ENCODE peak calls at places on chromosomes 12 and 14, in six cellular contexts. L is fibroblast of pulmonary artery, H is fibroblast of the aortic adventitia, R is progenitor cell of endocrine pancreas, T is OCI-LY7, E is GM12865. K is an unnamed sample.
A peak's percentile ranks its signal among the peaks of the same experiment; 100 is the strongest.

GRCh38 chr14:90970167-90970600 is 90.3 kb downstream of the RPS6KA5 start:
- DNase-seq in L (peak; percentile 38), H (peak; percentile 79), R (no peak), E (peak; percentile 40), T (no peak), K (peak; percentile 20)

GRCh38 chr14:101601603-101602465 is 40.5 kb downstream of the DIO3 start:
- DNase-seq in H (no peak), L (no peak), T (no peak), R (no peak), E (no peak), K (no peak)

GRCh38 chr12:124428136-124428791 is 133.4 kb downstream of the RFLNA start:
- DNase-seq in T (no peak), R (no peak), L (peak; percentile 52), H (peak; percentile 80), E (no peak), K (no peak)

GRCh38 chr12:93857279-93857894 is 180.2 kb downstream of the CRADD start:
- DNase-seq in E (no peak), L (peak; percentile 45), H (peak; percentile 45), T (no peak), R (no peak), K (no peak)

GRCh38 chr12:16299403-16299802 is 21.9 kb upstream of the SLC15A5 start:
- DNase-seq in L (peak; percentile 38), H (peak; percentile 37), T (no peak), E (no peak), R (no peak), K (no peak)

GRCh38 chr12:115155665-115156645 is 472.0 kb upstream of the TBX3 start:
- DNase-seq in T (no peak), H (peak; percentile 91), R (no peak), E (no peak), L (peak; percentile 87), K (no peak)

GRCh38 chr14:62436256-62436655 is 609.0 kb downstream of the KCNH5 start:
- DNase-seq in R (no peak), T (no peak), L (no peak), H (no peak), E (no peak), K (no peak)

GRCh38 chr14:51328089-51328941 is 88.3 kb downstream of the TMX1 start:
- DNase-seq in E (peak; percentile 9), R (no peak), L (peak; percentile 59), H (peak; percentile 77), T (no peak), K (no peak)

GRCh38 chr12:107610030-107610859 is 75.4 kb upstream of the PWP1 start:
- DNase-seq in R (no peak), T (peak; percentile 38), E (peak; percentile 53), L (peak; percentile 55), H (peak; percentile 65), K (peak; percentile 43)

GRCh38 chr14:34081126-34081575 is 130.3 kb upstream of the EGLN3 start:
- DNase-seq in E (no peak), L (peak; percentile 6), H (no peak), T (no peak), R (no peak), K (no peak)

GRCh38 chr14:103031956-103032355 is 25.4 kb downstream of the CDC42BPB start:
- DNase-seq in T (peak; percentile 7), H (no peak), L (no peak), E (no peak), R (no peak), K (no peak)
- TF ChIP-seq CTCF in T (peak; percentile 23), H (no peak), L (no peak), E (no peak), R (peak; percentile 31), K (no peak)

DNA sequence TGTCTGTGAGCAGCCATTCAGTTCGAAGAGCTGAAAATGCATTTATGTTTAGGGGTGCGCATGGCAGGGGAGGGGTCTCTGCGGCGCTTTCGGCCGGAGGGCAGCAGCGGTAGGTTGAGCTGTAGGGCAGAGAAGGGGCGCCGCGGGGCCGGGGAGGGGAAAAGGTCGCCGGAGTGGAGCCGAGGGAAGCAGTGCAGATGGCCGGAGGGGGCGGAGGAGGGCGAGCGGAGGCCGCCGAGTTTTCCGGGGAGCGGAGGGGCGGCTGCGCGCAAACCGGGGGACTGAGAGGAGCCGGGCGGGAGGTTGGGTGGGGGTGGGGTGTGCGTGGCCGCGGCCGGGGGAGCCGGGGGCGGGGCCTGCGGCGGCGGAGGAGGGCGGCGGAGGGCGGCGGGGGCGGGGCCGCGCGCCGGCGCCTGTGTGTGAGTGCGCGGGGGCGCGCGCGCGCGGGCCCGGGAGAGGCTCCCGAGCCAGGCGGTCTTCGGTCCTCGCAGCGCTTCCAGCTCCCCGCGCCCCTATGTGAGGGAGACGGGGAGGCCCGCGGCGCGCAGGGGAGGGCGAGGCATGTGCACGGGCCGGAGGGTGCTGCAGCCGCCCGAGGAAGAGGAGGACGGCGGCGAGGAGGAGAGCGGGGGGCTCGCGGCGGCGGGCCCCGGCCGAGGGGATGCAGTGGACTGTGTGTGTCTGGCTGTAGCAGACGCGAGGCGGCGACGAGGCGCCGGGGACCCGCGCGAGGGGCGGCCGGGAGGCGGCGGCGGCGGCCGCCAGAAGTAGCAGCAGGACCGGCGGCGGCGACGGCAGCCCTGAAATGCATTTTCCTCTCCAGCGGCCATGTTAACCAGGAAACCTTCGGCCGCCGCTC is at the start of gene DYRK2:
- DNase-seq in E (peak; percentile 90), T (peak; percentile 89), H (peak; percentile 67), L (peak; percentile 78), R (peak; percentile 73), K (peak; percentile 93)
- TF ChIP-seq CTCF in E (no peak), T (peak; percentile 26), H (peak; percentile 27), L (no peak), R (peak; percentile 25), K (no peak)

DNA sequence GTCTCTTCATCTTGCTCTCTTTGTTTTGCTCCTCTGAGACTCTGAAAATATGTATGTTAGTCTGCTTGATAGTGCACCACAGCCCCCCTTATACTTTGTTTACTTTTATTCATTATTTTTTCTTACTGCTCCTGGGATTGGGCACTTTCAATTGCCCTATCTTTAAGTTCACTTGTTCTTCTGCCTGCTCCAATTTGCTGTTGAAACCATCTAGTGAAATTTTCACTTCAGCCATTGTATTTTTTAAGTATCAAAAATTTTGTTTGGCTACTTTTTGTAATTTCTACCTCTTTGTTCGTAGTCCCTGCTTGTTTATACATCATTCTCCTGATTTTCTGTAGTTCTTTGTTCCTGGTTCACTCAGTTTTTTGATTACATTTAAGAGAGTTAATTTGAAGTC is 223.3 kb downstream of the SLC38A4 start:
- DNase-seq in L (no peak), R (no peak), T (no peak), E (no peak), H (no peak), K (no peak)
- TF ChIP-seq CTCF in L (no peak), R (no peak), T (no peak), E (no peak), H (no peak), K (no peak)

GRCh38 chr12:47900480-47901129 is 4.2 kb downstream of the VDR start:
- DNase-seq in T (peak; percentile 60), E (peak; percentile 40), L (no peak), H (no peak), R (no peak), K (no peak)
- TF ChIP-seq CTCF in T (peak; percentile 60), E (peak; percentile 11), L (no peak), H (no peak), R (peak; percentile 30), K (no peak)

GRCh38 chr14:82011460-82011859 is 477.8 kb upstream of the SEL1L start:
- DNase-seq in E (no peak), L (no peak), T (no peak), R (no peak), H (no peak), K (no peak)

GRCh38 chr14:82009076-82009475 is 475.4 kb upstream of the SEL1L start:
- DNase-seq in H (no peak), R (no peak), E (no peak), L (no peak), T (peak; percentile 1), K (no peak)

DNA sequence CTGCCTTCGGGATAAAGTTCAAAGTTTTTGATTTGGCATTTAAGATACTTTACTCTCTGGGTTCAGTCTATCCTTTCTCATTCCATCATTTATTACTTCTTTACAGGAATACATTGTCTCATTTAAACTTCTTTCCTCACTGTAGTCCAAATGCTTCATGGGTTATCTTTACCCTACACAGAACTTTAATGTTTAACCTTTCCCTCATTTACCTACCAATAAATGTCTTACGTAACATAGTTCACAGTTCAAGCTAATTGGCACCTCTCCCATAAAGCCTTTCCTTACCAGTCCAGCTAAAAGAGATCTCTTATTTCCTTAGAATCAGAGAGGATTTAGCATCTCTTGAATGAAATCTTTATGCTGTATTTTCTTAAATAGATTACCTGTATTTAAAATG is 476.3 kb upstream of the SEL1L start:
- DNase-seq in E (no peak), R (no peak), H (no peak), L (no peak), T (no peak), K (no peak)
- TF ChIP-seq CTCF in E (no peak), R (no peak), H (no peak), L (no peak), T (no peak), K (no peak)

DNA sequence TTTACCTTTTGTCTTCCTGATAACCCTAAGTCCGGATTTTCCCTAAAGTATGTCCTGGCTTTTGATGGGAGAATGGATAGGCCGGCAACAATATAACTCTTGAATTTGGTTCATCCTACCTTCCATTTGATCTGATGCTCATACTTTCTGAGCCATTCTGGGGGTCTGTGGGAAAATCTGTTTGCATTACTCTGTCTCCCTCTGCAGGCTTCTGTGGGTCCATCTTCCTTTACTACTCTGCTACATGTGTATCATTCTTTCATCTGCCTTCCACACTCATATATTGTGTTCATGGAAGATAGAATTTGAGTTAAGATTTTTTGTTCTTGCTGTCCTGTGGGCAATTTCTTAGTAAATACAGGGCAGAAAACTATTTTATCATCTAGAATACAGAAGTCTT is 101.5 kb downstream of the NAV3 start:
- DNase-seq in E (no peak), L (no peak), T (peak; percentile 37), R (no peak), H (no peak), K (no peak)
- TF ChIP-seq CTCF in E (peak; percentile 17), L (peak; percentile 14), T (peak; percentile 83), R (no peak), H (no peak), K (no peak)

DNA sequence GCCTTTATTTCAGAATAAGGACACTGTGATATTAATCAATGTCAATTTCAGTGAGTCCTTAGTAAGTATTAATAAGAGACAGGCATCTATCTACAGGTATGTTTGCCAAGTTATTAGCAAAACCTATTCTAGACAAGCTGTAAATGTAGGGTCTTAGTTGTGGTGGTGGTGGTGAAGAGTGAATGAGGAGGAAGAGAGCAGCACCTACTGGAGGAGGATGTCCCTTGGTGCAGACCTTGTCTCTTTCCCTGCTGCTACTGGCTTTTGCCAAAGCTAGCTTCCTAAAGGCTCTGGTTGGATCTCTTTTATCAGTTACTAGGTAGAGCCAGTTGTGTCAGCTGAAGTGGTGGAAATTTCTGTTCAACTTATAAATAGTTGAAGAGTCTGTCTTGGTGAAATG is 304.8 kb upstream of the ATP2B1 start:
- DNase-seq in T (peak; percentile 50), L (peak; percentile 35), E (peak; percentile 47), H (no peak), R (no peak), K (peak; percentile 10)
- TF ChIP-seq CTCF in T (peak; percentile 69), L (peak; percentile 38), E (peak; percentile 43), H (no peak), R (no peak), K (peak; percentile 40)

GRCh38 chr12:44317651-44318126 is 481.8 kb downstream of the TMEM117 start:
- DNase-seq in E (peak; percentile 66), R (no peak), H (peak; percentile 15), L (peak; percentile 30), T (peak; percentile 24), K (peak; percentile 34)
- TF ChIP-seq CTCF in E (peak; percentile 61), R (peak; percentile 58), H (peak; percentile 33), L (peak; percentile 50), T (peak; percentile 64), K (peak; percentile 31)

K was measured in GM20000.